ENCODE peak calls at places on chromosomes 6 and 20, in five cellular contexts. C is A549, R is fibroblast of mammary gland, K is WTC11, I is mammary epithelial cell. Y is an unnamed sample.

GRCh38 chr6:144739873-144740272 is 454.7 kb downstream of the UTRN start:
- DNase-seq in C (no peak), R (no peak), K (no peak), I (no peak), Y (no peak)

GRCh38 chr20:61477366-61477966 is 225.4 kb downstream of the CDH4 start:
- DNase-seq in C (no peak), R (no peak), K (no peak), I (no peak), Y (no peak)

GRCh38 chr6:4727671-4728435 is 48.4 kb upstream of the CDYL start:
- DNase-seq in C (peak), R (peak), K (no peak), I (no peak), Y (no peak)

GRCh38 chr6:72140795-72141194 is 254.4 kb downstream of the RIMS1 start:
- DNase-seq in C (no peak), R (peak), K (no peak), I (peak), Y (peak)

GRCh38 chr20:4959582-4959981 is 41.7 kb downstream of the SLC23A2 start:
- DNase-seq in C (no peak), R (no peak), K (no peak), I (no peak), Y (no peak)

GRCh38 chr6:42281570-42281969 is 63.9 kb upstream of the MRPS10 start:
- DNase-seq in C (no peak), R (no peak), K (no peak), I (no peak), Y (no peak)

GRCh38 chr20:19492116-19492515 is 265.9 kb upstream of the RIN2 start:
- DNase-seq in C (no peak), R (no peak), K (no peak), I (no peak), Y (no peak)

GRCh38 chr6:14002176-14002947 is 77.6 kb downstream of the RNF182 start:
- DNase-seq in C (no peak), R (no peak), K (peak), I (no peak), Y (no peak)

GRCh38 chr20:31720486-31721407 is 1.9 kb downstream of the BCL2L1 start:
- DNase-seq in C (no peak), R (no peak), K (no peak), I (no peak), Y (no peak)
- TF ChIP-seq CTCF in C (peak), R (no peak), K (no peak), I (no peak), Y (no peak)

GRCh38 chr6:164109770-164110140 is 695.2 kb downstream of the QKI start:
- DNase-seq in C (no peak), R (no peak), K (peak), I (no peak), Y (no peak)
- TF ChIP-seq CTCF in C (peak), R (peak), K (peak), I (no peak), Y (no peak)

GRCh38 chr6:47352169-47352568 is 42.5 kb upstream of the TNFRSF21 start:
- DNase-seq in C (peak), R (no peak), K (peak), I (no peak), Y (no peak)
- TF ChIP-seq CTCF in C (no peak), R (peak), K (peak), I (no peak), Y (no peak)

DNA sequence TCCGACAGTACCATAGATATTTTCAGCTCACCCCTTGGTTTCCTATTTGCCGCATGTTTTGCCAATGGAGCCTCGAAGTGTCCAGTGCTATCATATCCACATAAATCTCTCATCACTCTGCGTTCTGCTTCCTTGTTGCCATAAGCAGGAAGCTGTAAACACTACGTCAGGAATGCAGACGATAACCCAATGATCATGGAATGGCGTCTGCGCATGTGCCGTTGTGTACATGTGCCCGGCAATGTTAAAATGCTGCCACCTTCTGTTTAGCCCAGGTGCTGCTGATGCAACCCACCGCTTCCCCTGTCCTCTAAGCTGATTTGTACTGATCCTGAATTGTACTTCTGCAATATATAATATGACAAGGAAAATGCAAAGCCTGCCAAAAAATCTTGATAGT is 607.5 kb downstream of the HDGFL1 start:
- DNase-seq in C (peak), R (no peak), K (peak), I (no peak), Y (no peak)
- TF ChIP-seq CTCF in C (no peak), R (no peak), K (peak), I (no peak), Y (no peak)

Y was measured in epithelial cell of esophagus.